ENCODE peak calls at places on chromosomes 16 and 17, in ten cellular contexts. One of them, this sample, is unnamed.

GRCh38 chr16:3259097-3259496 is 2.7 kb upstream of the MEFV start:
- DNase-seq in cardiac fibroblast: peak; percentile 17
- DNase-seq in HuH-7.5: no peak
- DNase-seq in SIG-M5: peak; percentile 51
- DNase-seq in amygdala: no peak
- DNase-seq in fibroblast of the aortic adventitia: no peak
- DNase-seq in Right ventricle myocardium superior: no peak
- DNase-seq in EH: peak; percentile 11
- DNase-seq in NCI-H774: no peak
- DNase-seq in stimulated activated CD4-positive, alpha-beta T cell treated with anti-CD3 and anti-CD28 coated beads, Interleukin-1b, Interleukin-23, amount 100 ng/mL, for 4 hours: no peak
- DNase-seq in this sample: peak; percentile 73

GRCh38 chr17:60091908-60092331 is 13.2 kb upstream of the HEATR6 start:
- DNase-seq in fibroblast of the aortic adventitia: peak; percentile 43
- DNase-seq in NCI-H774: no peak
- DNase-seq in amygdala: no peak
- DNase-seq in Right ventricle myocardium superior: no peak
- DNase-seq in EH: peak; percentile 83
- DNase-seq in SIG-M5: no peak
- DNase-seq in stimulated activated CD4-positive, alpha-beta T cell treated with anti-CD3 and anti-CD28 coated beads, Interleukin-1b, Interleukin-23, amount 100 ng/mL, for 4 hours: no peak
- DNase-seq in cardiac fibroblast: peak; percentile 35
- DNase-seq in HuH-7.5: no peak
- DNase-seq in this sample: no peak

GRCh38 chr17:81831957-81832607 is 1.0 kb downstream of the MCRIP1 start:
- DNase-seq in amygdala: peak; percentile 10
- DNase-seq in stimulated activated CD4-positive, alpha-beta T cell treated with anti-CD3 and anti-CD28 coated beads, Interleukin-1b, Interleukin-23, amount 100 ng/mL, for 4 hours: peak; percentile 29
- DNase-seq in Right ventricle myocardium superior: no peak
- DNase-seq in EH: peak; percentile 64
- DNase-seq in SIG-M5: peak; percentile 42
- DNase-seq in fibroblast of the aortic adventitia: peak; percentile 59
- DNase-seq in cardiac fibroblast: no peak
- DNase-seq in NCI-H774: no peak
- DNase-seq in HuH-7.5: no peak
- DNase-seq in this sample: peak; percentile 71

GRCh38 chr17:42428141-42428944 is 5.3 kb upstream of the CAVIN1 start:
- DNase-seq in fibroblast of the aortic adventitia: peak; percentile 98
- DNase-seq in HuH-7.5: no peak
- DNase-seq in EH: peak; percentile 99
- DNase-seq in cardiac fibroblast: peak; percentile 96
- DNase-seq in SIG-M5: no peak
- DNase-seq in stimulated activated CD4-positive, alpha-beta T cell treated with anti-CD3 and anti-CD28 coated beads, Interleukin-1b, Interleukin-23, amount 100 ng/mL, for 4 hours: no peak
- DNase-seq in Right ventricle myocardium superior: no peak
- DNase-seq in amygdala: peak; percentile 49
- DNase-seq in NCI-H774: peak; percentile 71
- DNase-seq in this sample: no peak

GRCh38 chr17:44220211-44221071 is 966 bp upstream of the UBTF start:
- DNase-seq in amygdala: peak; percentile 66
- DNase-seq in Right ventricle myocardium superior: peak; percentile 66
- DNase-seq in HuH-7.5: peak; percentile 48
- DNase-seq in NCI-H774: no peak
- DNase-seq in cardiac fibroblast: peak; percentile 73
- DNase-seq in fibroblast of the aortic adventitia: peak; percentile 61
- DNase-seq in EH: peak; percentile 53
- DNase-seq in stimulated activated CD4-positive, alpha-beta T cell treated with anti-CD3 and anti-CD28 coated beads, Interleukin-1b, Interleukin-23, amount 100 ng/mL, for 4 hours: peak; percentile 55
- DNase-seq in SIG-M5: no peak
- DNase-seq in this sample: no peak

GRCh38 chr17:16912021-16912962 is 59.6 kb downstream of the TNFRSF13B start:
- DNase-seq in Right ventricle myocardium superior: no peak
- DNase-seq in EH: no peak
- DNase-seq in stimulated activated CD4-positive, alpha-beta T cell treated with anti-CD3 and anti-CD28 coated beads, Interleukin-1b, Interleukin-23, amount 100 ng/mL, for 4 hours: no peak
- DNase-seq in HuH-7.5: no peak
- DNase-seq in SIG-M5: no peak
- DNase-seq in cardiac fibroblast: no peak
- DNase-seq in NCI-H774: no peak
- DNase-seq in fibroblast of the aortic adventitia: no peak
- DNase-seq in amygdala: no peak
- DNase-seq in this sample: no peak

GRCh38 chr16:77744136-77744535 is 21.8 kb downstream of the NUDT7 start:
- DNase-seq in NCI-H774: no peak
- DNase-seq in fibroblast of the aortic adventitia: no peak
- DNase-seq in Right ventricle myocardium superior: no peak
- DNase-seq in amygdala: no peak
- DNase-seq in HuH-7.5: no peak
- DNase-seq in cardiac fibroblast: no peak
- DNase-seq in stimulated activated CD4-positive, alpha-beta T cell treated with anti-CD3 and anti-CD28 coated beads, Interleukin-1b, Interleukin-23, amount 100 ng/mL, for 4 hours: no peak
- DNase-seq in SIG-M5: no peak
- DNase-seq in EH: no peak
- DNase-seq in this sample: no peak

GRCh38 chr17:73291260-73291801 is 20.5 kb downstream of the CDC42EP4 start:
- DNase-seq in NCI-H774: no peak
- DNase-seq in fibroblast of the aortic adventitia: peak; percentile 90
- DNase-seq in SIG-M5: no peak
- DNase-seq in Right ventricle myocardium superior: peak; percentile 80
- DNase-seq in EH: peak; percentile 96
- DNase-seq in HuH-7.5: no peak
- DNase-seq in cardiac fibroblast: peak; percentile 84
- DNase-seq in amygdala: no peak
- DNase-seq in stimulated activated CD4-positive, alpha-beta T cell treated with anti-CD3 and anti-CD28 coated beads, Interleukin-1b, Interleukin-23, amount 100 ng/mL, for 4 hours: no peak
- DNase-seq in this sample: peak; percentile 50

GRCh38 chr17:19250421-19251141 is 13.4 kb downstream of the EPN2 start:
- DNase-seq in stimulated activated CD4-positive, alpha-beta T cell treated with anti-CD3 and anti-CD28 coated beads, Interleukin-1b, Interleukin-23, amount 100 ng/mL, for 4 hours: no peak
- DNase-seq in EH: no peak
- DNase-seq in HuH-7.5: no peak
- DNase-seq in SIG-M5: no peak
- DNase-seq in amygdala: peak; percentile 83
- DNase-seq in Right ventricle myocardium superior: peak; percentile 82
- DNase-seq in fibroblast of the aortic adventitia: peak; percentile 28
- DNase-seq in NCI-H774: no peak
- DNase-seq in cardiac fibroblast: no peak
- DNase-seq in this sample: no peak

GRCh38 chr16:27085182-27085581 is 18.5 kb downstream of the C16orf82 start:
- DNase-seq in NCI-H774: no peak
- DNase-seq in fibroblast of the aortic adventitia: no peak
- DNase-seq in amygdala: no peak
- DNase-seq in Right ventricle myocardium superior: no peak
- DNase-seq in SIG-M5: no peak
- DNase-seq in stimulated activated CD4-positive, alpha-beta T cell treated with anti-CD3 and anti-CD28 coated beads, Interleukin-1b, Interleukin-23, amount 100 ng/mL, for 4 hours: no peak
- DNase-seq in cardiac fibroblast: no peak
- DNase-seq in EH: no peak
- DNase-seq in HuH-7.5: no peak
- DNase-seq in this sample: no peak

GRCh38 chr16:82384017-82384416 is 214.0 kb upstream of the MPHOSPH6 start:
- DNase-seq in cardiac fibroblast: no peak
- DNase-seq in fibroblast of the aortic adventitia: no peak
- DNase-seq in Right ventricle myocardium superior: no peak
- DNase-seq in stimulated activated CD4-positive, alpha-beta T cell treated with anti-CD3 and anti-CD28 coated beads, Interleukin-1b, Interleukin-23, amount 100 ng/mL, for 4 hours: no peak
- DNase-seq in HuH-7.5: no peak
- DNase-seq in amygdala: no peak
- DNase-seq in NCI-H774: no peak
- DNase-seq in SIG-M5: no peak
- DNase-seq in EH: no peak
- DNase-seq in this sample: no peak

GRCh38 chr16:69166946-69167930 is 19.7 kb upstream of the SNTB2 start:
- DNase-seq in HuH-7.5: no peak
- DNase-seq in NCI-H774: no peak
- DNase-seq in Right ventricle myocardium superior: no peak
- DNase-seq in fibroblast of the aortic adventitia: peak; percentile 26
- DNase-seq in cardiac fibroblast: no peak
- DNase-seq in stimulated activated CD4-positive, alpha-beta T cell treated with anti-CD3 and anti-CD28 coated beads, Interleukin-1b, Interleukin-23, amount 100 ng/mL, for 4 hours: no peak
- DNase-seq in SIG-M5: no peak
- DNase-seq in EH: peak; percentile 57
- DNase-seq in amygdala: no peak
- DNase-seq in this sample: no peak

GRCh38 chr17:80870401-80870800 is 121.2 kb upstream of the CHMP6 start:
- DNase-seq in stimulated activated CD4-positive, alpha-beta T cell treated with anti-CD3 and anti-CD28 coated beads, Interleukin-1b, Interleukin-23, amount 100 ng/mL, for 4 hours: no peak
- DNase-seq in EH: peak; percentile 16
- DNase-seq in fibroblast of the aortic adventitia: no peak
- DNase-seq in NCI-H774: no peak
- DNase-seq in HuH-7.5: no peak
- DNase-seq in SIG-M5: no peak
- DNase-seq in cardiac fibroblast: no peak
- DNase-seq in Right ventricle myocardium superior: no peak
- DNase-seq in amygdala: no peak
- DNase-seq in this sample: no peak

GRCh38 chr17:33204701-33205100 is 88.4 kb downstream of the ASIC2 start:
- DNase-seq in NCI-H774: no peak
- DNase-seq in amygdala: no peak
- DNase-seq in stimulated activated CD4-positive, alpha-beta T cell treated with anti-CD3 and anti-CD28 coated beads, Interleukin-1b, Interleukin-23, amount 100 ng/mL, for 4 hours: no peak
- DNase-seq in SIG-M5: no peak
- DNase-seq in Right ventricle myocardium superior: no peak
- DNase-seq in fibroblast of the aortic adventitia: no peak
- DNase-seq in EH: no peak
- DNase-seq in HuH-7.5: no peak
- DNase-seq in cardiac fibroblast: no peak
- DNase-seq in this sample: no peak

GRCh38 chr17:38550661-38551060 is 55.1 kb downstream of the SRCIN1 start:
- DNase-seq in stimulated activated CD4-positive, alpha-beta T cell treated with anti-CD3 and anti-CD28 coated beads, Interleukin-1b, Interleukin-23, amount 100 ng/mL, for 4 hours: no peak
- DNase-seq in NCI-H774: no peak
- DNase-seq in HuH-7.5: no peak
- DNase-seq in amygdala: peak; percentile 41
- DNase-seq in Right ventricle myocardium superior: peak; percentile 67
- DNase-seq in fibroblast of the aortic adventitia: peak; percentile 76
- DNase-seq in SIG-M5: no peak
- DNase-seq in EH: peak; percentile 75
- DNase-seq in cardiac fibroblast: peak; percentile 76
- DNase-seq in this sample: no peak

GRCh38 chr17:75153854-75154194 is 488 bp downstream of the JPT1 start:
- DNase-seq in stimulated activated CD4-positive, alpha-beta T cell treated with anti-CD3 and anti-CD28 coated beads, Interleukin-1b, Interleukin-23, amount 100 ng/mL, for 4 hours: no peak
- DNase-seq in cardiac fibroblast: no peak
- DNase-seq in EH: no peak
- DNase-seq in NCI-H774: no peak
- DNase-seq in HuH-7.5: no peak
- DNase-seq in amygdala: no peak
- DNase-seq in Right ventricle myocardium superior: no peak
- DNase-seq in fibroblast of the aortic adventitia: no peak
- DNase-seq in SIG-M5: no peak
- DNase-seq in this sample: no peak

GRCh38 chr17:81685108-81685507 is 1.3 kb downstream of the HGS start:
- DNase-seq in Right ventricle myocardium superior: no peak
- DNase-seq in stimulated activated CD4-positive, alpha-beta T cell treated with anti-CD3 and anti-CD28 coated beads, Interleukin-1b, Interleukin-23, amount 100 ng/mL, for 4 hours: peak; percentile 37
- DNase-seq in NCI-H774: no peak
- DNase-seq in HuH-7.5: no peak
- DNase-seq in fibroblast of the aortic adventitia: peak; percentile 41
- DNase-seq in amygdala: no peak
- DNase-seq in SIG-M5: no peak
- DNase-seq in cardiac fibroblast: peak; percentile 23
- DNase-seq in EH: peak; percentile 74
- DNase-seq in this sample: no peak

GRCh38 chr17:19387921-19388521 is 1.0 kb upstream of the MFAP4 start:
- DNase-seq in NCI-H774: no peak
- DNase-seq in HuH-7.5: no peak
- DNase-seq in SIG-M5: no peak
- DNase-seq in cardiac fibroblast: no peak
- DNase-seq in stimulated activated CD4-positive, alpha-beta T cell treated with anti-CD3 and anti-CD28 coated beads, Interleukin-1b, Interleukin-23, amount 100 ng/mL, for 4 hours: no peak
- DNase-seq in fibroblast of the aortic adventitia: peak; percentile 94
- DNase-seq in Right ventricle myocardium superior: no peak
- DNase-seq in amygdala: no peak
- DNase-seq in EH: peak; percentile 86
- DNase-seq in this sample: no peak

GRCh38 chr16:31043352-31043751 is 10.0 kb downstream of the STX4 start:
- DNase-seq in EH: no peak
- DNase-seq in HuH-7.5: no peak
- DNase-seq in cardiac fibroblast: no peak
- DNase-seq in amygdala: no peak
- DNase-seq in Right ventricle myocardium superior: no peak
- DNase-seq in SIG-M5: no peak
- DNase-seq in NCI-H774: no peak
- DNase-seq in stimulated activated CD4-positive, alpha-beta T cell treated with anti-CD3 and anti-CD28 coated beads, Interleukin-1b, Interleukin-23, amount 100 ng/mL, for 4 hours: no peak
- DNase-seq in fibroblast of the aortic adventitia: no peak
- DNase-seq in this sample: no peak

GRCh38 chr17:1776857-1777256 is 15.0 kb downstream of the SERPINF1 start:
- DNase-seq in cardiac fibroblast: no peak
- DNase-seq in stimulated activated CD4-positive, alpha-beta T cell treated with anti-CD3 and anti-CD28 coated beads, Interleukin-1b, Interleukin-23, amount 100 ng/mL, for 4 hours: no peak
- DNase-seq in NCI-H774: no peak
- DNase-seq in amygdala: no peak
- DNase-seq in HuH-7.5: no peak
- DNase-seq in fibroblast of the aortic adventitia: no peak
- DNase-seq in SIG-M5: no peak
- DNase-seq in EH: no peak
- DNase-seq in Right ventricle myocardium superior: no peak
- DNase-seq in this sample: no peak

GRCh38 chr16:29863669-29863984 is 601 bp upstream of the CDIPT start:
- DNase-seq in HuH-7.5: no peak
- DNase-seq in fibroblast of the aortic adventitia: no peak
- DNase-seq in stimulated activated CD4-positive, alpha-beta T cell treated with anti-CD3 and anti-CD28 coated beads, Interleukin-1b, Interleukin-23, amount 100 ng/mL, for 4 hours: no peak
- DNase-seq in EH: no peak
- DNase-seq in amygdala: no peak
- DNase-seq in Right ventricle myocardium superior: no peak
- DNase-seq in cardiac fibroblast: no peak
- DNase-seq in SIG-M5: no peak
- DNase-seq in NCI-H774: no peak
- DNase-seq in this sample: no peak

GRCh38 chr16:30923554-30924085 is at the start of gene FBXL19:
- DNase-seq in NCI-H774: no peak
- DNase-seq in SIG-M5: no peak
- DNase-seq in HuH-7.5: peak; percentile 33
- DNase-seq in EH: no peak
- DNase-seq in stimulated activated CD4-positive, alpha-beta T cell treated with anti-CD3 and anti-CD28 coated beads, Interleukin-1b, Interleukin-23, amount 100 ng/mL, for 4 hours: no peak
- DNase-seq in fibroblast of the aortic adventitia: no peak
- DNase-seq in cardiac fibroblast: no peak
- DNase-seq in Right ventricle myocardium superior: peak; percentile 70
- DNase-seq in amygdala: no peak
- DNase-seq in this sample: peak; percentile 79